ENCODE peak calls at places on chromosomes 7 and 10, in eight cellular contexts. J is HFFc6; H is NCI-H1694 treated with DMSO at 0.1 percent for 48 hours; R is germinal center; S is colonic mucosa; D is hippocampal formation; N is GM04504; T is effector memory CD4-positive, alpha-beta T cell. L is an unnamed sample.

GRCh38 chr7:30148951-30149459 is 14.2 kb downstream of the MTURN start:
- DNase-seq in S (no peak), H (no peak), J (no peak), T (no peak), R (peak; percentile 66), D (no peak), N (no peak), L (no peak)

GRCh38 chr7:142554555-142555532 is 194.4 kb upstream of the PRSS1 start:
- DNase-seq in T (no peak), S (no peak), N (no peak), D (no peak), H (no peak), J (peak; percentile 38), R (no peak), L (peak; percentile 41)

GRCh38 chr10:118564652-118565051 is 30.8 kb downstream of the PRLHR start:
- DNase-seq in N (no peak), D (peak; percentile 10), T (no peak), R (no peak), J (peak; percentile 18), H (peak; percentile 10), S (no peak), L (no peak)

GRCh38 chr7:4633012-4633411 is 49.1 kb upstream of the FOXK1 start:
- DNase-seq in J (no peak), N (no peak), H (peak; percentile 1), S (no peak), R (no peak), T (no peak), D (no peak), L (peak; percentile 68)

GRCh38 chr7:158246960-158247673 is 340.5 kb downstream of the PTPRN2 start:
- DNase-seq in R (no peak), D (no peak), J (no peak), N (no peak), S (no peak), H (no peak), T (no peak), L (no peak)

GRCh38 chr10:77837248-77837924 is 89.2 kb downstream of the DLG5 start:
- DNase-seq in J (peak; percentile 48), N (no peak), T (peak; percentile 59), R (peak; percentile 66), D (no peak), S (no peak), H (peak; percentile 50), L (peak; percentile 27)

GRCh38 chr7:131507592-131508331 is 48.7 kb downstream of the PODXL start:
- DNase-seq in J (peak; percentile 64), S (peak; percentile 86), N (peak; percentile 50), T (peak; percentile 54), H (peak; percentile 72), D (peak; percentile 75), R (peak; percentile 69), L (peak; percentile 70)

GRCh38 chr10:7565871-7566270 is 100.9 kb downstream of the ITIH5 start:
- DNase-seq in T (no peak), R (no peak), N (no peak), J (no peak), H (no peak), S (no peak), D (no peak), L (no peak)

GRCh38 chr10:133393401-133394063 is 425 bp upstream of the MTG1 start:
- DNase-seq in T (no peak), R (no peak), H (peak; percentile 23), J (no peak), D (no peak), S (no peak), N (no peak), L (no peak)

GRCh38 chr7:95642173-95642572 is 45.9 kb upstream of the PDK4 start:
- DNase-seq in D (no peak), R (no peak), N (no peak), J (no peak), H (no peak), T (no peak), S (no peak), L (no peak)

GRCh38 chr10:76168437-76168836 is 737.0 kb downstream of the LRMDA start:
- DNase-seq in N (no peak), S (no peak), T (no peak), H (no peak), R (no peak), D (no peak), J (no peak), L (no peak)

GRCh38 chr10:63573068-63573697 is 52.0 kb downstream of the REEP3 start:
- DNase-seq in J (peak; percentile 27), N (no peak), S (no peak), T (no peak), H (peak; percentile 37), D (no peak), R (no peak), L (peak; percentile 82)

GRCh38 chr7:3056713-3057388 is 13.2 kb upstream of the CARD11 start:
- DNase-seq in H (no peak), S (no peak), R (no peak), N (no peak), J (no peak), D (no peak), T (no peak), L (peak; percentile 6)

GRCh38 chr10:43976292-43976691 is 327.6 kb upstream of the ZNF32 start:
- DNase-seq in N (no peak), H (no peak), D (no peak), S (no peak), J (no peak), R (no peak), T (no peak), L (no peak)

GRCh38 chr7:28114056-28114455 is 66.5 kb downstream of the JAZF1 start:
- DNase-seq in S (no peak), N (no peak), D (no peak), J (no peak), T (no peak), H (peak; percentile 34), R (no peak), L (no peak)

GRCh38 chr10:110717830-110718595 is 73.9 kb downstream of the RBM20 start:
- DNase-seq in H (peak; percentile 24), T (no peak), D (peak; percentile 8), S (no peak), J (no peak), N (no peak), R (no peak), L (no peak)

GRCh38 chr7:38839846-38840245 is 69.1 kb downstream of the VPS41 start:
- DNase-seq in R (no peak), J (no peak), H (no peak), N (no peak), S (no peak), T (no peak), D (no peak), L (no peak)

GRCh38 chr7:79459381-79459780 is 5.9 kb upstream of the MAGI2 start:
- DNase-seq in R (no peak), J (no peak), T (no peak), H (no peak), S (no peak), D (no peak), N (no peak), L (peak; percentile 76)

GRCh38 chr7:101563933-101564777 is 64.9 kb downstream of the MYL10 start:
- DNase-seq in J (no peak), R (no peak), S (no peak), H (no peak), T (no peak), D (no peak), N (no peak), L (no peak)

GRCh38 chr10:3848768-3849643 is 64.0 kb upstream of the KLF6 start:
- DNase-seq in N (peak; percentile 40), T (no peak), S (no peak), J (peak; percentile 77), D (no peak), R (no peak), H (no peak), L (no peak)

GRCh38 chr10:43925793-43926192 is 277.1 kb upstream of the ZNF32 start:
- DNase-seq in H (no peak), N (no peak), S (no peak), D (no peak), J (no peak), T (no peak), R (no peak), L (no peak)

GRCh38 chr7:22657479-22657878 is 69.5 kb upstream of the IL6 start:
- DNase-seq in N (no peak), S (no peak), T (no peak), D (no peak), J (no peak), H (no peak), R (no peak), L (no peak)

GRCh38 chr7:112052993-112053392 is 153.2 kb downstream of the DOCK4 start:
- DNase-seq in R (no peak), S (no peak), J (no peak), T (no peak), D (no peak), H (no peak), N (no peak), L (no peak)

GRCh38 chr7:106610996-106611886 is 49.7 kb downstream of the CCDC71L start:
- DNase-seq in N (no peak), S (no peak), H (no peak), J (no peak), R (no peak), T (no peak), D (no peak), L (no peak)

GRCh38 chr7:80707318-80707717 is 68.9 kb downstream of the CD36 start:
- DNase-seq in N (no peak), D (no peak), S (no peak), H (no peak), T (no peak), R (no peak), J (no peak), L (peak; percentile 41)

GRCh38 chr7:130441408-130441854 is 615 bp upstream of the CEP41 start:
- DNase-seq in N (no peak), H (peak; percentile 86), R (no peak), D (no peak), S (no peak), T (no peak), J (no peak), L (no peak)

GRCh38 chr7:93178213-93178612 is 30.0 kb upstream of the SAMD9L start:
- DNase-seq in D (no peak), T (no peak), H (peak; percentile 89), R (no peak), S (no peak), N (no peak), J (no peak), L (no peak)

GRCh38 chr7:127251458-127252379 is 1.0 kb downstream of the GRM8 start:
- DNase-seq in D (no peak), N (no peak), T (no peak), R (peak; percentile 20), J (no peak), S (peak; percentile 35), H (no peak), L (no peak)

GRCh38 chr7:122975341-122975740 is 20.2 kb downstream of the TAS2R16 start:
- DNase-seq in D (no peak), N (no peak), H (no peak), R (no peak), T (no peak), J (no peak), S (no peak), L (no peak)

GRCh38 chr10:94205370-94205930 is 157.3 kb downstream of the NOC3L start:
- DNase-seq in R (no peak), T (no peak), H (peak; percentile 91), D (no peak), S (no peak), N (no peak), J (no peak), L (peak; percentile 38)

GRCh38 chr10:50928190-50928552 is 42.7 kb upstream of the A1CF start:
- DNase-seq in H (no peak), D (no peak), R (no peak), T (no peak), S (no peak), N (no peak), J (no peak), L (no peak)

GRCh38 chr10:104056619-104057273 is 28.9 kb downstream of the COL17A1 start:
- DNase-seq in R (no peak), S (no peak), D (no peak), J (no peak), N (no peak), H (no peak), T (no peak), L (no peak)

GRCh38 chr7:129536323-129536722 is 34.0 kb downstream of the SMKR1 start:
- DNase-seq in H (no peak), D (no peak), J (no peak), T (no peak), N (no peak), R (no peak), S (no peak), L (no peak)

GRCh38 chr10:76583711-76584161 is 1053.9 kb downstream of the KCNMA1 start:
- DNase-seq in T (no peak), R (no peak), N (no peak), J (peak; percentile 76), H (no peak), S (no peak), D (no peak), L (peak; percentile 69)